ENCODE peak calls at places on chromosome 11, in nine cellular contexts. B is stimulated activated CD8-positive, alpha-beta memory T cell treated with anti-CD3 and anti-CD28 coated beads, Interleukin-12 subunit alpha, Interleukin-12 subunit beta, amount 100 ng/mL, for 1 hour; J is HFFc6; S is NCI-H1436; C is CD8-positive, alpha-beta memory T cell; G is aorta; F is gastrocnemius medialis; T is HuH-7.5; W is progenitor cell of endocrine pancreas. K is an unnamed sample.

GRCh38 chr11:123594921-123595320 is 59.5 kb downstream of the SCN3B start:
- DNase-seq in S (no peak), C (no peak), W (no peak), J (no peak), B (no peak), G (no peak), T (no peak), F (no peak), K (no peak)

GRCh38 chr11:20310137-20310536 is 53.4 kb upstream of the HTATIP2 start:
- DNase-seq in J (no peak), F (no peak), G (no peak), S (no peak), B (no peak), T (no peak), C (no peak), W (no peak), K (no peak)

GRCh38 chr11:133153031-133153430 is 379.3 kb downstream of the OPCML start:
- DNase-seq in C (no peak), F (no peak), G (no peak), B (no peak), T (no peak), S (no peak), J (no peak), W (no peak), K (no peak)

GRCh38 chr11:95991101-95991500 is 67.2 kb upstream of the MTMR2 start:
- DNase-seq in G (no peak), J (peak; percentile 28), F (no peak), S (no peak), T (no peak), C (no peak), W (no peak), B (no peak), K (peak; percentile 44)

GRCh38 chr11:62830904-62831519 is 839 bp downstream of the STX5 start:
- DNase-seq in F (no peak), G (no peak), W (no peak), T (no peak), S (peak; percentile 35), B (no peak), C (no peak), J (no peak), K (no peak)

GRCh38 chr11:14374922-14375630 is 16.1 kb upstream of the RRAS2 start:
- DNase-seq in B (no peak), J (no peak), G (no peak), T (no peak), F (no peak), S (no peak), C (no peak), W (no peak), K (no peak)

GRCh38 chr11:105942951-105943350 is 79.1 kb downstream of the MSANTD4 start:
- DNase-seq in W (no peak), B (no peak), C (no peak), S (no peak), T (no peak), J (no peak), F (no peak), G (no peak), K (no peak)

GRCh38 chr11:34907934-34908593 is 8.1 kb downstream of the APIP start:
- DNase-seq in J (no peak), B (no peak), G (no peak), C (no peak), S (no peak), F (no peak), T (no peak), W (no peak), K (no peak)

GRCh38 chr11:68658097-68658496 is 26.2 kb upstream of the GAL start:
- DNase-seq in F (no peak), C (no peak), T (no peak), B (no peak), W (no peak), G (no peak), S (no peak), J (no peak), K (no peak)

GRCh38 chr11:120974980-120975379 is 48.9 kb upstream of the TBCEL start:
- DNase-seq in F (no peak), J (no peak), W (no peak), B (no peak), C (no peak), S (no peak), T (no peak), G (no peak), K (no peak)

GRCh38 chr11:111798279-111798678 is 32.1 kb upstream of the PPP2R1B start:
- DNase-seq in S (peak; percentile 13), B (no peak), C (no peak), G (no peak), W (no peak), T (no peak), J (no peak), F (no peak), K (no peak)